ENCODE peak calls at places on chromosomes 3 and 15, in eight cellular contexts. One of them, this sample, is unnamed.

GRCh38 chr3:107430214-107431047 is 53.2 kb downstream of the CCDC54 start:
- DNase-seq in naive thymus-derived CD4-positive, alpha-beta T cell: peak
- DNase-seq in neural crest cell: no peak
- DNase-seq in T47D: peak
- DNase-seq in esophagus squamous epithelium: no peak
- DNase-seq in ELR: peak
- DNase-seq in GM12865: no peak
- DNase-seq in testis: peak
- DNase-seq in this sample: peak

GRCh38 chr15:88909956-88910831 is 3.0 kb downstream of the MFGE8 start:
- DNase-seq in GM12865: no peak
- DNase-seq in testis: no peak
- DNase-seq in naive thymus-derived CD4-positive, alpha-beta T cell: no peak
- DNase-seq in ELR: no peak
- DNase-seq in esophagus squamous epithelium: no peak
- DNase-seq in T47D: no peak
- DNase-seq in neural crest cell: no peak
- DNase-seq in this sample: peak

GRCh38 chr3:37974121-37974927 is 16.3 kb upstream of the VILL start:
- DNase-seq in ELR: peak
- DNase-seq in T47D: peak
- DNase-seq in naive thymus-derived CD4-positive, alpha-beta T cell: peak
- DNase-seq in esophagus squamous epithelium: no peak
- DNase-seq in testis: peak
- DNase-seq in GM12865: peak
- DNase-seq in neural crest cell: peak
- DNase-seq in this sample: peak

GRCh38 chr3:131541288-131541687 is 38.5 kb upstream of the MRPL3 start:
- DNase-seq in T47D: no peak
- DNase-seq in ELR: no peak
- DNase-seq in GM12865: no peak
- DNase-seq in testis: no peak
- DNase-seq in esophagus squamous epithelium: no peak
- DNase-seq in neural crest cell: no peak
- DNase-seq in naive thymus-derived CD4-positive, alpha-beta T cell: no peak
- DNase-seq in this sample: no peak

GRCh38 chr3:191003742-191004141 is 141.2 kb upstream of the GMNC start:
- DNase-seq in neural crest cell: no peak
- DNase-seq in GM12865: no peak
- DNase-seq in T47D: no peak
- DNase-seq in testis: no peak
- DNase-seq in ELR: no peak
- DNase-seq in esophagus squamous epithelium: no peak
- DNase-seq in naive thymus-derived CD4-positive, alpha-beta T cell: no peak
- DNase-seq in this sample: no peak

GRCh38 chr3:36124118-36124796 is 256.0 kb upstream of the STAC start:
- DNase-seq in GM12865: no peak
- DNase-seq in naive thymus-derived CD4-positive, alpha-beta T cell: no peak
- DNase-seq in T47D: peak
- DNase-seq in neural crest cell: peak
- DNase-seq in esophagus squamous epithelium: no peak
- DNase-seq in testis: peak
- DNase-seq in ELR: peak
- DNase-seq in this sample: no peak

GRCh38 chr15:91970142-91970541 is 116.6 kb downstream of the SLCO3A1 start:
- DNase-seq in ELR: no peak
- DNase-seq in neural crest cell: no peak
- DNase-seq in testis: no peak
- DNase-seq in GM12865: no peak
- DNase-seq in naive thymus-derived CD4-positive, alpha-beta T cell: no peak
- DNase-seq in esophagus squamous epithelium: no peak
- DNase-seq in T47D: no peak
- DNase-seq in this sample: no peak

GRCh38 chr3:95994338-95994737 is 820.1 kb upstream of the EPHA6 start:
- DNase-seq in naive thymus-derived CD4-positive, alpha-beta T cell: no peak
- DNase-seq in T47D: no peak
- DNase-seq in esophagus squamous epithelium: no peak
- DNase-seq in neural crest cell: no peak
- DNase-seq in testis: peak
- DNase-seq in GM12865: no peak
- DNase-seq in ELR: no peak
- DNase-seq in this sample: no peak

GRCh38 chr3:14016900-14017475 is 107.7 kb downstream of the CHCHD4 start:
- DNase-seq in testis: no peak
- DNase-seq in esophagus squamous epithelium: no peak
- DNase-seq in neural crest cell: no peak
- DNase-seq in naive thymus-derived CD4-positive, alpha-beta T cell: no peak
- DNase-seq in GM12865: no peak
- DNase-seq in T47D: peak
- DNase-seq in ELR: no peak
- DNase-seq in this sample: no peak

GRCh38 chr3:16908408-16908807 is 23.7 kb downstream of the PLCL2 start:
- DNase-seq in GM12865: no peak
- DNase-seq in esophagus squamous epithelium: no peak
- DNase-seq in neural crest cell: no peak
- DNase-seq in ELR: no peak
- DNase-seq in testis: no peak
- DNase-seq in naive thymus-derived CD4-positive, alpha-beta T cell: no peak
- DNase-seq in T47D: no peak
- DNase-seq in this sample: no peak

GRCh38 chr3:66041116-66041515 is 2.4 kb upstream of the MAGI1 start:
- DNase-seq in GM12865: no peak
- DNase-seq in ELR: peak
- DNase-seq in neural crest cell: no peak
- DNase-seq in T47D: no peak
- DNase-seq in testis: no peak
- DNase-seq in naive thymus-derived CD4-positive, alpha-beta T cell: no peak
- DNase-seq in esophagus squamous epithelium: no peak
- DNase-seq in this sample: no peak

GRCh38 chr15:43941071-43941470 is 114.3 kb downstream of the WDR76 start:
- DNase-seq in neural crest cell: no peak
- DNase-seq in T47D: no peak
- DNase-seq in esophagus squamous epithelium: no peak
- DNase-seq in ELR: no peak
- DNase-seq in naive thymus-derived CD4-positive, alpha-beta T cell: no peak
- DNase-seq in testis: no peak
- DNase-seq in GM12865: no peak
- DNase-seq in this sample: no peak

GRCh38 chr3:126061301-126062032 is 22.5 kb downstream of the SLC41A3 start:
- DNase-seq in T47D: no peak
- DNase-seq in naive thymus-derived CD4-positive, alpha-beta T cell: no peak
- DNase-seq in neural crest cell: no peak
- DNase-seq in ELR: no peak
- DNase-seq in testis: no peak
- DNase-seq in esophagus squamous epithelium: no peak
- DNase-seq in GM12865: no peak
- DNase-seq in this sample: no peak

GRCh38 chr15:81023483-81024264 is 23.0 kb downstream of the TLNRD1 start:
- DNase-seq in testis: peak
- DNase-seq in GM12865: peak
- DNase-seq in naive thymus-derived CD4-positive, alpha-beta T cell: no peak
- DNase-seq in T47D: no peak
- DNase-seq in esophagus squamous epithelium: peak
- DNase-seq in ELR: peak
- DNase-seq in neural crest cell: no peak
- DNase-seq in this sample: peak

GRCh38 chr15:78167227-78167888 is 18.2 kb downstream of the IDH3A start:
- DNase-seq in ELR: no peak
- DNase-seq in esophagus squamous epithelium: no peak
- DNase-seq in neural crest cell: no peak
- DNase-seq in T47D: no peak
- DNase-seq in GM12865: peak
- DNase-seq in testis: no peak
- DNase-seq in naive thymus-derived CD4-positive, alpha-beta T cell: peak
- DNase-seq in this sample: peak

GRCh38 chr3:43726511-43726910 is 35.8 kb downstream of the ABHD5 start:
- DNase-seq in testis: no peak
- DNase-seq in T47D: no peak
- DNase-seq in ELR: peak
- DNase-seq in esophagus squamous epithelium: no peak
- DNase-seq in neural crest cell: no peak
- DNase-seq in naive thymus-derived CD4-positive, alpha-beta T cell: no peak
- DNase-seq in GM12865: no peak
- DNase-seq in this sample: no peak

GRCh38 chr15:70627734-70628541 is 135.4 kb downstream of the UACA start:
- DNase-seq in GM12865: no peak
- DNase-seq in ELR: no peak
- DNase-seq in esophagus squamous epithelium: no peak
- DNase-seq in T47D: peak
- DNase-seq in testis: no peak
- DNase-seq in naive thymus-derived CD4-positive, alpha-beta T cell: no peak
- DNase-seq in neural crest cell: no peak
- DNase-seq in this sample: no peak

GRCh38 chr3:47086071-47086470 is 77.8 kb downstream of the SETD2 start:
- DNase-seq in esophagus squamous epithelium: no peak
- DNase-seq in ELR: no peak
- DNase-seq in testis: no peak
- DNase-seq in GM12865: no peak
- DNase-seq in neural crest cell: no peak
- DNase-seq in naive thymus-derived CD4-positive, alpha-beta T cell: no peak
- DNase-seq in T47D: no peak
- DNase-seq in this sample: no peak

GRCh38 chr3:8069981-8070380 is 431.6 kb upstream of the LMCD1 start:
- DNase-seq in naive thymus-derived CD4-positive, alpha-beta T cell: no peak
- DNase-seq in GM12865: no peak
- DNase-seq in neural crest cell: no peak
- DNase-seq in esophagus squamous epithelium: no peak
- DNase-seq in T47D: no peak
- DNase-seq in testis: no peak
- DNase-seq in ELR: no peak
- DNase-seq in this sample: no peak

GRCh38 chr3:12832350-12833225 is 8.8 kb downstream of the RPL32 start:
- DNase-seq in testis: no peak
- DNase-seq in ELR: no peak
- DNase-seq in T47D: no peak
- DNase-seq in naive thymus-derived CD4-positive, alpha-beta T cell: no peak
- DNase-seq in neural crest cell: no peak
- DNase-seq in GM12865: no peak
- DNase-seq in esophagus squamous epithelium: no peak
- DNase-seq in this sample: no peak

GRCh38 chr15:51403072-51403878 is 61.8 kb downstream of the GLDN start:
- DNase-seq in naive thymus-derived CD4-positive, alpha-beta T cell: no peak
- DNase-seq in neural crest cell: no peak
- DNase-seq in GM12865: peak
- DNase-seq in T47D: peak
- DNase-seq in testis: no peak
- DNase-seq in ELR: peak
- DNase-seq in esophagus squamous epithelium: no peak
- DNase-seq in this sample: peak

GRCh38 chr3:86056962-86057361 is 934.0 kb downstream of the VGLL3 start:
- DNase-seq in neural crest cell: no peak
- DNase-seq in naive thymus-derived CD4-positive, alpha-beta T cell: no peak
- DNase-seq in esophagus squamous epithelium: no peak
- DNase-seq in T47D: no peak
- DNase-seq in GM12865: no peak
- DNase-seq in ELR: no peak
- DNase-seq in testis: no peak
- DNase-seq in this sample: no peak

GRCh38 chr3:136018876-136019275 is 53.3 kb downstream of the PPP2R3A start:
- DNase-seq in naive thymus-derived CD4-positive, alpha-beta T cell: no peak
- DNase-seq in T47D: no peak
- DNase-seq in neural crest cell: no peak
- DNase-seq in esophagus squamous epithelium: no peak
- DNase-seq in testis: no peak
- DNase-seq in ELR: no peak
- DNase-seq in GM12865: no peak
- DNase-seq in this sample: no peak

GRCh38 chr3:48623851-48624547 is 2.4 kb upstream of the TMEM89 start:
- DNase-seq in neural crest cell: no peak
- DNase-seq in naive thymus-derived CD4-positive, alpha-beta T cell: no peak
- DNase-seq in esophagus squamous epithelium: no peak
- DNase-seq in testis: no peak
- DNase-seq in GM12865: no peak
- DNase-seq in T47D: peak
- DNase-seq in ELR: no peak
- DNase-seq in this sample: no peak

GRCh38 chr3:150798122-150798618 is 35.2 kb upstream of the SIAH2 start:
- DNase-seq in naive thymus-derived CD4-positive, alpha-beta T cell: no peak
- DNase-seq in T47D: peak
- DNase-seq in esophagus squamous epithelium: no peak
- DNase-seq in neural crest cell: no peak
- DNase-seq in testis: peak
- DNase-seq in GM12865: peak
- DNase-seq in ELR: no peak
- DNase-seq in this sample: no peak